ENCODE peak calls at places on chromosomes 7 and 10, in six cellular contexts. One of them, this sample, is unnamed.

GRCh38 chr7:80439894-80440811 is 71.7 kb downstream of the GNAT3 start:
- DNase-seq in CD14-positive monocyte: no peak
- DNase-seq in anterior cingulate cortex: no peak
- DNase-seq in hepatic stellate cell: peak; percentile 38
- DNase-seq in activated gamma-delta T cell treated with Interleukin-2 at 50 U/mL for 16 hours: no peak
- DNase-seq in NCI-H2081: no peak
- DNase-seq in this sample: no peak

GRCh38 chr10:75254739-75255138 is 19.0 kb upstream of the COMTD1 start:
- DNase-seq in CD14-positive monocyte: no peak
- DNase-seq in anterior cingulate cortex: no peak
- DNase-seq in hepatic stellate cell: no peak
- DNase-seq in activated gamma-delta T cell treated with Interleukin-2 at 50 U/mL for 16 hours: no peak
- DNase-seq in NCI-H2081: no peak
- DNase-seq in this sample: no peak

GRCh38 chr10:92184977-92185376 is 105.9 kb downstream of the CPEB3 start:
- DNase-seq in CD14-positive monocyte: no peak
- DNase-seq in anterior cingulate cortex: no peak
- DNase-seq in hepatic stellate cell: no peak
- DNase-seq in activated gamma-delta T cell treated with Interleukin-2 at 50 U/mL for 16 hours: no peak
- DNase-seq in NCI-H2081: peak; percentile 54
- DNase-seq in this sample: no peak

GRCh38 chr7:140417456-140418155 is 13.7 kb downstream of the RAB19 start:
- DNase-seq in CD14-positive monocyte: no peak
- DNase-seq in anterior cingulate cortex: no peak
- DNase-seq in hepatic stellate cell: no peak
- DNase-seq in activated gamma-delta T cell treated with Interleukin-2 at 50 U/mL for 16 hours: no peak
- DNase-seq in NCI-H2081: peak; percentile 82
- DNase-seq in this sample: no peak

GRCh38 chr7:45982132-45982531 is 61.1 kb upstream of the IGFBP3 start:
- DNase-seq in CD14-positive monocyte: no peak
- DNase-seq in anterior cingulate cortex: no peak
- DNase-seq in hepatic stellate cell: no peak
- DNase-seq in activated gamma-delta T cell treated with Interleukin-2 at 50 U/mL for 16 hours: no peak
- DNase-seq in NCI-H2081: no peak
- DNase-seq in this sample: no peak

GRCh38 chr10:103145860-103146466 is 47.1 kb downstream of the NT5C2 start:
- DNase-seq in CD14-positive monocyte: no peak
- DNase-seq in anterior cingulate cortex: no peak
- DNase-seq in hepatic stellate cell: peak; percentile 21
- DNase-seq in activated gamma-delta T cell treated with Interleukin-2 at 50 U/mL for 16 hours: no peak
- DNase-seq in NCI-H2081: no peak
- DNase-seq in this sample: no peak

GRCh38 chr7:2242541-2243482 is 786 bp downstream of the NUDT1 start:
- DNase-seq in CD14-positive monocyte: no peak
- DNase-seq in anterior cingulate cortex: no peak
- DNase-seq in hepatic stellate cell: peak; percentile 51
- DNase-seq in activated gamma-delta T cell treated with Interleukin-2 at 50 U/mL for 16 hours: no peak
- DNase-seq in NCI-H2081: no peak
- DNase-seq in this sample: no peak

GRCh38 chr10:61166489-61166888 is 222.5 kb upstream of the RHOBTB1 start:
- DNase-seq in CD14-positive monocyte: no peak
- DNase-seq in anterior cingulate cortex: no peak
- DNase-seq in hepatic stellate cell: no peak
- DNase-seq in activated gamma-delta T cell treated with Interleukin-2 at 50 U/mL for 16 hours: no peak
- DNase-seq in NCI-H2081: no peak
- DNase-seq in this sample: no peak

GRCh38 chr7:142000244-142000643 is 4.6 kb downstream of the MGAM start:
- DNase-seq in CD14-positive monocyte: no peak
- DNase-seq in anterior cingulate cortex: no peak
- DNase-seq in hepatic stellate cell: no peak
- DNase-seq in activated gamma-delta T cell treated with Interleukin-2 at 50 U/mL for 16 hours: no peak
- DNase-seq in NCI-H2081: no peak
- DNase-seq in this sample: no peak

GRCh38 chr7:101137651-101138148 is 10.8 kb downstream of the SERPINE1 start:
- DNase-seq in CD14-positive monocyte: no peak
- DNase-seq in anterior cingulate cortex: no peak
- DNase-seq in hepatic stellate cell: no peak
- DNase-seq in activated gamma-delta T cell treated with Interleukin-2 at 50 U/mL for 16 hours: no peak
- DNase-seq in NCI-H2081: no peak
- DNase-seq in this sample: no peak

GRCh38 chr7:32298403-32299132 is 191.6 kb downstream of the LSM5 start:
- DNase-seq in CD14-positive monocyte: no peak
- DNase-seq in anterior cingulate cortex: no peak
- DNase-seq in hepatic stellate cell: peak; percentile 7
- DNase-seq in activated gamma-delta T cell treated with Interleukin-2 at 50 U/mL for 16 hours: no peak
- DNase-seq in NCI-H2081: peak; percentile 30
- DNase-seq in this sample: no peak

GRCh38 chr10:101694674-101695403 is at the start of gene FBXW4:
- DNase-seq in CD14-positive monocyte: peak; percentile 61
- DNase-seq in anterior cingulate cortex: peak; percentile 58
- DNase-seq in hepatic stellate cell: peak; percentile 52
- DNase-seq in activated gamma-delta T cell treated with Interleukin-2 at 50 U/mL for 16 hours: peak; percentile 64
- DNase-seq in NCI-H2081: peak; percentile 42
- DNase-seq in this sample: peak; percentile 73